ENCODE peak calls at places on chromosomes 12 and 14, in ten cellular contexts. H, K, I, X, R, T, Z, P, Q and S are unnamed samples.

GRCh38 chr12:60630796-60631195 is 1035.0 kb downstream of the SLC16A7 start:
- DNase-seq in T (no peak), R (no peak), P (no peak), Q (no peak), I (no peak), X (no peak), H (no peak), K (no peak), Z (no peak), S (no peak)

GRCh38 chr12:99122959-99123358 is 477.9 kb downstream of the APAF1 start:
- DNase-seq in T (no peak), I (no peak), R (no peak), K (no peak), P (no peak), X (no peak), H (no peak), Q (no peak), Z (no peak), S (no peak)

GRCh38 chr14:23076785-23077408 is 18.0 kb downstream of the ACIN1 start:
- DNase-seq in Z (no peak), R (no peak), H (peak), P (no peak), I (no peak), K (no peak), T (peak), X (no peak), Q (no peak), S (no peak)

GRCh38 chr12:108875682-108876361 is 4.1 kb upstream of the DAO start:
- DNase-seq in X (no peak), P (no peak), Q (no peak), H (no peak), R (no peak), I (no peak), T (no peak), K (no peak), Z (no peak), S (no peak)

GRCh38 chr12:52074006-52074405 is 4.2 kb downstream of the ATG101 start:
- DNase-seq in P (no peak), R (no peak), K (no peak), X (no peak), I (no peak), Q (no peak), T (peak), H (no peak), Z (peak), S (peak)

GRCh38 chr14:35285168-35285990 is 6.8 kb upstream of the PSMA6 start:
- DNase-seq in R (no peak), Q (no peak), T (peak), Z (no peak), X (no peak), I (no peak), H (no peak), P (peak), K (no peak), S (peak)

GRCh38 chr14:77067632-77068514 is 30.2 kb upstream of the CIPC start:
- DNase-seq in I (peak), P (peak), T (peak), X (peak), K (peak), Z (peak), H (peak), R (peak), Q (peak), S (peak)

GRCh38 chr14:99784508-99784907 is 8.7 kb upstream of the EML1 start:
- DNase-seq in P (no peak), R (no peak), X (no peak), K (no peak), Q (no peak), I (no peak), H (no peak), T (no peak), Z (no peak), S (no peak)

GRCh38 chr12:118307069-118307954 is 65.4 kb downstream of the TAOK3 start:
- DNase-seq in X (no peak), Q (no peak), K (no peak), I (peak), Z (no peak), T (peak), H (no peak), R (no peak), P (peak), S (peak)

GRCh38 chr12:32261638-32262037 is 137.7 kb upstream of the FGD4 start:
- DNase-seq in H (no peak), R (no peak), Q (no peak), T (no peak), K (peak), X (no peak), I (no peak), P (peak), Z (no peak), S (no peak)

GRCh38 chr12:26748741-26749431 is 84.1 kb downstream of the ITPR2 start:
- DNase-seq in X (no peak), H (no peak), I (no peak), T (peak), Q (no peak), P (no peak), Z (no peak), R (no peak), K (no peak), S (no peak)